ENCODE peak calls at places on chromosomes 16 and 17, in seven cellular contexts. One of them, this sample, is unnamed.

GRCh38 chr17:55279788-55280579 is 15.2 kb downstream of the HLF start:
- DNase-seq in posterior cingulate gyrus: no peak
- DNase-seq in AG08395: no peak
- DNase-seq in GM18507: no peak
- DNase-seq in RCC 7860: no peak
- DNase-seq in RWPE1: no peak
- DNase-seq in activated CD8-positive, alpha-beta T cell treated with anti-CD3 and anti-CD28 coated beads for 36 hours: no peak
- DNase-seq in this sample: no peak

GRCh38 chr17:144936-145670 is 7.7 kb downstream of the SCGB1C2 start:
- DNase-seq in posterior cingulate gyrus: no peak
- DNase-seq in AG08395: no peak
- DNase-seq in GM18507: no peak
- DNase-seq in RCC 7860: no peak
- DNase-seq in RWPE1: no peak
- DNase-seq in activated CD8-positive, alpha-beta T cell treated with anti-CD3 and anti-CD28 coated beads for 36 hours: no peak
- DNase-seq in this sample: no peak

GRCh38 chr16:87325480-87325879 is 8.3 kb upstream of the C16orf95 start:
- DNase-seq in posterior cingulate gyrus: no peak
- DNase-seq in AG08395: no peak
- DNase-seq in GM18507: no peak
- DNase-seq in RCC 7860: no peak
- DNase-seq in RWPE1: no peak
- DNase-seq in activated CD8-positive, alpha-beta T cell treated with anti-CD3 and anti-CD28 coated beads for 36 hours: no peak
- DNase-seq in this sample: no peak

GRCh38 chr16:58507195-58507962 is 7.4 kb downstream of the NDRG4 start:
- DNase-seq in posterior cingulate gyrus: no peak
- DNase-seq in AG08395: no peak
- DNase-seq in GM18507: no peak
- DNase-seq in RCC 7860: no peak
- DNase-seq in RWPE1: no peak
- DNase-seq in activated CD8-positive, alpha-beta T cell treated with anti-CD3 and anti-CD28 coated beads for 36 hours: peak
- DNase-seq in this sample: no peak

GRCh38 chr16:56637814-56638750 is at the start of gene MT1A:
- DNase-seq in posterior cingulate gyrus: no peak
- DNase-seq in AG08395: peak
- DNase-seq in GM18507: no peak
- DNase-seq in RCC 7860: no peak
- DNase-seq in RWPE1: no peak
- DNase-seq in activated CD8-positive, alpha-beta T cell treated with anti-CD3 and anti-CD28 coated beads for 36 hours: no peak
- DNase-seq in this sample: peak

GRCh38 chr16:81198635-81199034 is 39.9 kb upstream of the BCO1 start:
- DNase-seq in posterior cingulate gyrus: no peak
- DNase-seq in AG08395: no peak
- DNase-seq in GM18507: no peak
- DNase-seq in RCC 7860: no peak
- DNase-seq in RWPE1: no peak
- DNase-seq in activated CD8-positive, alpha-beta T cell treated with anti-CD3 and anti-CD28 coated beads for 36 hours: no peak
- DNase-seq in this sample: no peak

GRCh38 chr17:40419559-40420331 is 2.0 kb upstream of the TOP2A start:
- DNase-seq in posterior cingulate gyrus: no peak
- DNase-seq in AG08395: no peak
- DNase-seq in GM18507: no peak
- DNase-seq in RCC 7860: peak
- DNase-seq in RWPE1: no peak
- DNase-seq in activated CD8-positive, alpha-beta T cell treated with anti-CD3 and anti-CD28 coated beads for 36 hours: no peak
- DNase-seq in this sample: no peak

GRCh38 chr17:3687949-3688614 is 7.9 kb downstream of the P2RX5 start:
- DNase-seq in posterior cingulate gyrus: no peak
- DNase-seq in AG08395: peak
- DNase-seq in GM18507: no peak
- DNase-seq in RCC 7860: no peak
- DNase-seq in RWPE1: no peak
- DNase-seq in activated CD8-positive, alpha-beta T cell treated with anti-CD3 and anti-CD28 coated beads for 36 hours: no peak
- DNase-seq in this sample: no peak

GRCh38 chr16:83312846-83313245 is 494.9 kb upstream of the HSBP1 start:
- DNase-seq in posterior cingulate gyrus: no peak
- DNase-seq in AG08395: no peak
- DNase-seq in GM18507: no peak
- DNase-seq in RCC 7860: no peak
- DNase-seq in RWPE1: no peak
- DNase-seq in activated CD8-positive, alpha-beta T cell treated with anti-CD3 and anti-CD28 coated beads for 36 hours: no peak
- DNase-seq in this sample: no peak

GRCh38 chr17:8160741-8161221 is 2.0 kb downstream of the VAMP2 start:
- DNase-seq in posterior cingulate gyrus: no peak
- DNase-seq in AG08395: no peak
- DNase-seq in GM18507: no peak
- DNase-seq in RCC 7860: no peak
- DNase-seq in RWPE1: no peak
- DNase-seq in activated CD8-positive, alpha-beta T cell treated with anti-CD3 and anti-CD28 coated beads for 36 hours: peak
- DNase-seq in this sample: no peak